ENCODE peak calls at places on chromosomes 2 and 18, in four cellular contexts. X, I, K and B are unnamed samples.

GRCh38 chr2:188940171-188940570 is 34.0 kb upstream of the COL3A1 start:
- DNase-seq in X (no peak), I (no peak), K (no peak), B (no peak)

GRCh38 chr18:39854291-39854690 is 2100.7 kb upstream of the PIK3C3 start:
- DNase-seq in X (no peak), I (no peak), K (no peak), B (no peak)

GRCh38 chr18:6279308-6279707 is 135.4 kb downstream of the L3MBTL4 start:
- DNase-seq in X (no peak), I (no peak), K (no peak), B (no peak)

GRCh38 chr18:67590571-67591141 is 74.1 kb upstream of the DSEL start:
- DNase-seq in X (no peak), I (no peak), K (no peak), B (no peak)

GRCh38 chr18:49802623-49803022 is 10.7 kb downstream of the ACAA2 start:
- DNase-seq in X (no peak), I (no peak), K (no peak), B (no peak)

GRCh38 chr2:10983711-10984110 is 72.0 kb downstream of the KCNF1 start:
- DNase-seq in X (no peak), I (no peak), K (no peak), B (no peak)

GRCh38 chr2:239394346-239394945 is 6.4 kb downstream of the HDAC4 start:
- DNase-seq in X (no peak), I (no peak), K (no peak), B (no peak)

GRCh38 chr2:14632133-14632936 is at the start of gene LRATD1:
- DNase-seq in X (peak), I (no peak), K (no peak), B (no peak)

GRCh38 chr2:49490710-49491109 is 336.4 kb upstream of the FSHR start:
- DNase-seq in X (peak), I (no peak), K (peak), B (peak)

GRCh38 chr2:29766191-29766590 is 155.2 kb downstream of the ALK start:
- DNase-seq in X (no peak), I (no peak), K (no peak), B (no peak)

GRCh38 chr18:45324489-45325111 is 290.7 kb upstream of the SLC14A2 start:
- DNase-seq in X (no peak), I (no peak), K (no peak), B (no peak)

GRCh38 chr2:172223601-172224054 is 120.9 kb upstream of the DLX2 start:
- DNase-seq in X (no peak), I (no peak), K (no peak), B (no peak)

GRCh38 chr2:21333249-21333648 is 209.5 kb downstream of the TDRD15 start:
- DNase-seq in X (no peak), I (no peak), K (no peak), B (no peak)

GRCh38 chr2:127563458-127564428 is 28.3 kb downstream of the MYO7B start:
- DNase-seq in X (no peak), I (peak), K (no peak), B (peak)

GRCh38 chr2:174873457-174873856 is 109.2 kb upstream of the CHRNA1 start:
- DNase-seq in X (no peak), I (no peak), K (no peak), B (no peak)

GRCh38 chr2:61353909-61354308 is 117.0 kb downstream of the USP34 start:
- DNase-seq in X (no peak), I (no peak), K (no peak), B (no peak)

GRCh38 chr2:152861349-152861942 is 143.0 kb downstream of the ARL6IP6 start:
- DNase-seq in X (peak), I (no peak), K (peak), B (no peak)

GRCh38 chr2:236833501-236834186 is 252.0 kb upstream of the COPS8 start:
- DNase-seq in X (no peak), I (no peak), K (no peak), B (no peak)

GRCh38 chr2:86747708-86748627 is 27.9 kb downstream of the RMND5A start:
- DNase-seq in X (peak), I (no peak), K (peak), B (no peak)

DNA sequence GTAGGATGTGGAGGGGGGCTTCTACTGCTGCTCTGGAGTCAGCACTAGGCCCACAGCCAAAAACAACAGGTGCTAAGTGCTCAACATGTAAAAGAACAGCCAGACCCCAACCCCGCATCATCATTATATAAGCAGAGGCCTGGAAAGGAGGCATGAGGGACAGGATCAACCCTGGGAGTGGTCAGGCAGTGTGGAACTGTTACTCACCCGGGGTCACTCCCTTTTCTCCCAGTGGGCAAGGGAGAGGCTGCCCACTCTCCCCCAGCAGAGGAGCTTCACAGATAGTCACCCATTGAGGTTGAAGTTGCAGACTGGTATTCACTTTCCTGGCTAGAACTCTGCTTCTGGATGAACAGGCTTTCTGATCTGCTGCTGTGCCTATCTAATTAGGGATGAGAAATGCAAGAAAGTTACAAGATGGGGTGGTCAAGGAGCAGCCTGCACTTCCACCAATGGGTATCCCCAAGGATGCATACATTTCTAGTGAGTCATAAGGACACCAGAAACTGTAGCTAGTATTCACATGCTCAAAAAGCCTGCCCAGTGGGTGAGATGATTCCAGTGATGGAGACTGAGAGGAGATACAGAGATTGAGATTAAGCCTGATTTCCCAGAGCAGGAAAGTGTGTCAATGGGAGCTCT is 480.2 kb upstream of the TCF4 start:
- DNase-seq in X (no peak), I (no peak), K (no peak), B (no peak)
- TF ChIP-seq SPI1 in X (no peak), I (no peak), K (no peak), B (no peak)

GRCh38 chr2:121588357-121588756 is 57.7 kb downstream of the RNU4ATAC start:
- DNase-seq in X (no peak), I (no peak), K (no peak), B (no peak)
- TF ChIP-seq SPI1 in X (no peak), I (no peak), K (no peak), B (no peak)

DNA sequence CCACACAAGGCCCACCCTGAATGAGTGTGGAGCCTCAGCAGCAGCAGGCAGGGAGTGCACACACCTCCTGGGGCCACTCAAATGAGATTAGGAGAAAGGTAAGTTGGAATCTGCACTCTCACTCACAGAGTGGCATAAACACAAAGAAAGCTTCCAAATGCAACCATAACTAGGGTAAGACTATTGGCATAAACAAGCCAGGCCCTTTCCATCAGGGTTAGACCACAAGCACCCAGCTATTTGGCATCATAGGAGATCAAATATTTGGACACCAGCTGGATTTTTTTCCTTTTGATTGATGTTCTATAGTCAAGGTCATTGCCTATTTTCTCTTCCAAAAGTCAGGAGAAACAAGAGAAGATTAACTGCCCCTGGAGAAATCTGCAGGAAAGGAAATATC is 471.5 kb downstream of the TXNL1 start:
- DNase-seq in X (no peak), I (no peak), K (no peak), B (no peak)
- TF ChIP-seq SPI1 in X (no peak), I (no peak), K (no peak), B (no peak)

DNA sequence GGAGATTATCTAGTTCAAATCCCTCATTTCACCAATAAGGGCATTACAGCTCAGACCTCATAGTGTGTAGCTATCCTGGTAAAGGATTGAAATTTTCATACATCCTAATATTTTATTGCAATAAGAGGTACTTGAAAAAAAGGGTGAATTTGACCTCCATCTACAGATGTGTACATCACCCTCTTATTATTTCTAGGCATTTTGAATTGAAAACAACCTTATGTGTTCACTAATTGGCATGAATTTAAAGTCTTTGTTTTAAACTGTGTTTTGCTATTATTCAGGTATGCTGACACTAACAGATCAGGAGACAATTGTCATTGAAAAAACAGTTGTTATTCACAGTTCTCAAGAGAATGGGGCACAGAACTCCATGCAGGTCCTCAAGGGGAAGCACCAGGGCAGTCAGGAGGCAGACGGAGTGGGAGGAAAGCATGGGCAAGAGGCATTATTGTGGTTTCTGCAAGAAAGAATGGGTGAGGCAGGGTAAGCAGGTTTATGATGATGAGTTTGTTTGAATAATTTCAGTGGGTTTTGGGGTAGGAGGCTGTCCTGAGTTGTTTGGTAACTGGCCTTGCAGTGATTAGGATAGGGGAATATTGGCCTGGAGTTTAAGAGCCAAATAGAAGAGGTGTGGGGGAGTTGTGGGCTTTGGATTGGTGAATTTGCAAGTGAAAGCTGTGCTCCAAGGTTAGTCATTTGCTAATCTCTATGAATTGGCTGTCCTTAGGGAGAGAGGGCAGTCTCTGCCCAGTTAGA is 194.6 kb downstream of the GPD2 start:
- DNase-seq in X (no peak), I (no peak), K (no peak), B (no peak)
- TF ChIP-seq SPI1 in X (no peak), I (no peak), K (no peak), B (no peak)